ENCODE peak calls at places on chromosome 22, in eight cellular contexts. L is ovary, B is K562, Q is right lobe of liver, X is transverse colon, A is IMR-90, U is breast epithelium, I is sigmoid colon. G is an unnamed sample. For H3K4me1, the result is how much of the 10 kb centered on the place peaks cover.

GRCh38 chr22:19621372-19622060 is 92.8 kb upstream of the SEPTIN5 start:
- DNase-seq in Q (no peak), L (no peak), X (no peak), I (no peak), A (no peak), U (peak), B (no peak), G (no peak)

GRCh38 chr22:44729391-44730012 is 22.9 kb upstream of the ARHGAP8 start:
- DNase-seq in I (peak), U (no peak), A (peak), X (no peak), L (peak), Q (peak), B (no peak), G (no peak)

GRCh38 chr22:19941365-19942070 is at the start of the genes COMT and TXNRD2:
- DNase-seq in U (peak), Q (peak), X (peak), I (peak), L (peak), A (peak), B (peak), G (no peak)

GRCh38 chr22:28395920-28396447 is 283.7 kb downstream of the TTC28 start:
- DNase-seq in B (peak), U (no peak), A (peak), Q (no peak), I (no peak), X (no peak), L (no peak), G (no peak)

GRCh38 chr22:25626146-25626992 is 61.9 kb downstream of the GRK3 start:
- DNase-seq in U (no peak), B (no peak), Q (no peak), I (no peak), A (no peak), L (no peak), X (no peak), G (peak)

GRCh38 chr22:19109198-19110063 is 12.8 kb downstream of the DGCR2 start:
- DNase-seq in A (peak), Q (no peak), U (peak), L (no peak), I (no peak), B (peak), X (peak), G (no peak)

GRCh38 chr22:41300661-41301060 is 664 bp upstream of the ZC3H7B start:
- DNase-seq in B (no peak), A (no peak), I (no peak), X (no peak), L (no peak), Q (no peak), U (no peak), G (no peak)

GRCh38 chr22:40187389-40187788 is 9.7 kb downstream of the TNRC6B start:
- DNase-seq in U (no peak), L (no peak), B (peak), Q (no peak), I (no peak), A (no peak), X (no peak), G (no peak)

GRCh38 chr22:25210831-25211230 is 8.6 kb upstream of the CRYBB2 start:
- DNase-seq in X (no peak), U (no peak), L (no peak), Q (no peak), B (no peak), A (no peak), I (no peak), G (no peak)

DNA sequence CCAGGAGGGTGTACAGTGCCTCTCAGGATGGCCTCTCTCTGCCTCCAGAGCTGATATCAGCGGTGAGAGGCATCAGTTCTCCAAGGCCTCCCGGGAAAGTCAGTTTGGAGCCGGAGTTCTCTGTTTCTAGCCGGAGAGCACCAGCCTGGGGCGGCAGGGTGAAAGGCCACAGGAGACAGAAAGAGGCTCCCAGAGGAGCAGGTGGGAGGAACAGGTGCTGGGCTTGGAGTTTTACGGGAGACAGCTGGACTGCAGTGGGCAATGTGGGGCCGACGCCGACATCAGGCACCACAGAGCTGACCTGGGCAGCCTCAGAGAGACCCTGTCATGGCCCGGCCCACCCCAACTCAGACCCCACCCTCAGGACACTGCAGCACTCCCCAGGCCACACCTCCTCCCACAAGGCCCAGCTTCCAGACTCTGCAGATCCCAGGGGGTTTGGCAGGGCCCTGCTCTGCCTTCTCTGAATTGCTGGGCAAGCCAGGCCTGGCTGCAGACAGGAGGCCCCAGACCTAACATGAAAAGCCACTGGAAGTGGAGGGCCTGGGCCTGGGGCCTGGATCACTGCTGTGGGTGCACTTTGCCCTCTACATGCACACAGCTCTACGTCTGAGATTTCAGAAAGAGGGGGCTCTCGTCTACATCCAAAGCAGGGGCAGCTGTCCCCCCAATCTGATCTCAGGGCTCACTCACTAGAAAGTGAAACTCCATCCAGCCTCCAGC is 885.6 kb downstream of the BRD1 start:
- DNase-seq in I (peak), B (no peak), Q (no peak), L (no peak), U (no peak), A (no peak), X (peak), G (peak)
- H3K4me1 ChIP-seq in I (under half), B (under half), Q (under half), L (under half), U (under half), A (under half), X (under half), G (under half)

DNA sequence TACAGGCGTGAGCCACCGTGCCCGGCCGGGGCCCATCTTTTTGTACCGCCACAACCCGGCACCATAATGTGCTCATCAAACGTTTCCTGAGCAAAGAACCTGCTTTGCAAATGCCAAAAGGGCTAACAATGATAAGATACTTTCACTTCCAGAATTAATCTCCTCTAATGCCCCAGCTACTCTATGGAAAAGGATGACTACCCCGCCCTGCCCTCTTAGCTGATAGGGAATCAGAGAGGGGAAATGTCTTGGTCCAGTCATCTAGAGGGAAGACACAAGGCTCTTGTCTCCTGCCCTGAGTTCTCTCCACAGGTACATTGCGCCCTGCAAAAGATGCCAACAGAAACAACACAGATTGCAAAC is 594 bp downstream of the TTLL1 start:
- DNase-seq in U (no peak), A (no peak), L (no peak), X (no peak), Q (no peak), B (no peak), I (no peak), G (no peak)
- H3K4me3 ChIP-seq in U (peak), A (peak), L (peak), X (peak), Q (peak), B (peak), I (peak), G (peak)

DNA sequence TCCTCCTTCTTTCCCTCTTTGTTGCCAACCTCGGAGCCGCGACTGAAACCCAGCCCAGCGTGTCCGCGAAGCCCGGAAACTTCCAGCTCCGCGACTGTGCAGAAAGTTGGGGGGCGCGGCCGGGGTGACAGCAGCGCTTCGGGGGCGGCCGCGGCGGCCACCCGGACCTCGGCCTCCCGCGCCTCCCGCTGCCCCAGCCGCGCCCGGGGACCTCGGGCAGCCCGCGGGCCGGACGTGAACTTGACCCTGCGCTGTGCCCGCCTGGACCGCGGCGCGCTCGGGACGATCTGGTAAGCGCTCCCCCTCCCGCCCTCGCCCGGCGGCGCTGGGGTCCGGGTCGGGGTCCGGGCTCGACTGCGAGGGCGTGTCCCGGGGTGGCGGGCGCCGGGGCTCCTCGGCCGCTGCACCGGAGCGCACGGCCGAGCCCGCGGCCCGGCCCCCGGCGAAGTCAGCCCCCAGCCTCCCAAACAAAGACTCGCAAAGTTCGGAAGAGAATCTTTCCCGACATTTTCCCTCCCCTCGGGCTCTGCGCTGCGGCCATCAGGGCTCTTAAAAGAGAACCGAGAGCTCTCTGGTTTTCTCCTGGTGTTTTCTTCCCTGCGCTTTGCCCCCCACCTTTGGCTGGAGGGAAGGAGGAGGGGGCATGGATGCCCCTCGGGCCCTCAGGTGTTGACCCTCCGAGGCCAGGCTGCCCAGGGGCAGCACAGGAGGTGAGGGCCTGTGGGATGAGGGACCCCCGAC is 67.9 kb upstream of the WNT7B start:
- DNase-seq in X (peak), A (no peak), I (peak), L (peak), B (no peak), U (no peak), Q (peak), G (no peak)
- TF ChIP-seq POLR2A in X (no peak), A (no peak), I (no peak), L (no peak), B (no peak), U (no peak), Q (peak), G (no peak)

GRCh38 chr22:23179381-23180294 is 671 bp upstream of the BCR start:
- DNase-seq in I (peak), Q (peak), U (no peak), B (peak), A (no peak), L (peak), X (peak), G (no peak)

GRCh38 chr22:23182289-23183106 is 2.2 kb downstream of the BCR start:
- DNase-seq in I (no peak), B (peak), U (no peak), A (peak), Q (no peak), X (no peak), L (no peak), G (no peak)

GRCh38 chr22:23180301-23180892 is at the start of gene BCR:
- DNase-seq in B (peak), A (peak), X (peak), I (peak), L (peak), Q (peak), U (no peak), G (no peak)

GRCh38 chr22:23181763-23182288 is 1.5 kb downstream of the BCR start:
- DNase-seq in I (no peak), A (no peak), X (no peak), Q (no peak), L (no peak), B (peak), U (no peak), G (no peak)

DNA sequence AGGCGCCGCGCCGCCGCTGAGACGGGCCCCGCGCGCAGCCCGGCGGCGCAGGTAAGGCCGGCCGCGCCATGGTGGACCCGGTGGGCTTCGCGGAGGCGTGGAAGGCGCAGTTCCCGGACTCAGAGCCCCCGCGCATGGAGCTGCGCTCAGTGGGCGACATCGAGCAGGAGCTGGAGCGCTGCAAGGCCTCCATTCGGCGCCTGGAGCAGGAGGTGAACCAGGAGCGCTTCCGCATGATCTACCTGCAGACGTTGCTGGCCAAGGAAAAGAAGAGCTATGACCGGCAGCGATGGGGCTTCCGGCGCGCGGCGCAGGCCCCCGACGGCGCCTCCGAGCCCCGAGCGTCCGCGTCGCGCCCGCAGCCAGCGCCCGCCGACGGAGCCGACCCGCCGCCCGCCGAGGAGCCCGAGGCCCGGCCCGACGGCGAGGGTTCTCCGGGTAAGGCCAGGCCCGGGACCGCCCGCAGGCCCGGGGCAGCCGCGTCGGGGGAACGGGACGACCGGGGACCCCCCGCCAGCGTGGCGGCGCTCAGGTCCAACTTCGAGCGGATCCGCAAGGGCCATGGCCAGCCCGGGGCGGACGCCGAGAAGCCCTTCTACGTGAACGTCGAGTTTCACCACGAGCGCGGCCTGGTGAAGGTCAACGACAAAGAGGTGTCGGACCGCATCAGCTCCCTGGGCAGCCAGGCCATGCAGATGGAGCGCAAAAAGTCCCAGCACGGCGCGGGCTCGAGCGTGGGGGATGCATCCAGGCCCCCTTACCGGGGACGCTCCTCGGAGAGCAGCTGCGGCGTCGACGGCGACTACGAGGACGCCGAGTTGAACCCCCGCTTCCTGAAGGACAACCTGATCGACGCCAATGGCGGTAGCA is 819 bp downstream of the BCR start:
- DNase-seq in Q (peak), U (no peak), L (peak), A (no peak), I (no peak), B (peak), X (peak), G (no peak)
- H3K4me1 ChIP-seq in Q (under half), U (under half), L (under half), A (under half), I (under half), B (half or more), X (half or more), G (half or more)

GRCh38 chr22:38314992-38315800 is 2.0 kb downstream of the CSNK1E start:
- DNase-seq in I (no peak), A (peak), B (no peak), U (no peak), L (peak), Q (no peak), X (peak), G (no peak)
- H3K4me3 ChIP-seq in I (peak), A (peak), B (peak), U (peak), L (peak), Q (peak), X (peak), G (peak)

GRCh38 chr22:50486561-50487289 is at the start of gene MIOX:
- DNase-seq in X (no peak), A (no peak), L (no peak), Q (no peak), B (peak), I (no peak), U (no peak), G (no peak)
- TF ChIP-seq POLR2A in X (no peak), A (no peak), L (no peak), Q (no peak), B (no peak), I (no peak), U (no peak), G (no peak)

DNA sequence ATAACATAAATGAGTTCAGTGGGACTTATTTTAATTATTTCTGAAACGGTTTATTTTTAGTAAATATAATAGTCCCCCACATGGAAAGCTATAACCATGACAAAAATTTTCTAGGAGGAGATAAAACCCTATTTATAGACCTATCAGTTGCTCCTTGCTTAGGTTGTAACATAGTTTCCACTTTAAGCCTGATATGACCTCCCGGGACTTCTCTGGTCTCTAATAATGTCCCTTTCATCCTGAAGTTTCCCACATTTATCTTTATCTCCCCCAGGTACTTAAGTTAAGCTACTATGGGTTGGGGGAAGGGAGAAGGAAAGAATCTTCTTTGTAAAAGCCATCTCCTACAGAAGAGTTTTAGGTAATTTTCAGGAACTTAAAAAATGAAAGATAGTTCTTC is 117.7 kb downstream of the RBFOX2 start:
- DNase-seq in Q (no peak), I (no peak), L (no peak), A (no peak), B (no peak), U (no peak), X (no peak), G (no peak)
- H3K4me1 ChIP-seq in Q (under half), I (under half), L (under half), A (under half), B (under half), U (under half), X (under half), G (half or more)

GRCh38 chr22:32804823-32805585 is 3.5 kb downstream of the TIMP3 start:
- DNase-seq in Q (no peak), A (no peak), U (no peak), L (no peak), I (no peak), X (no peak), B (no peak), G (no peak)

GRCh38 chr22:32803020-32803758 is 1.7 kb downstream of the TIMP3 start:
- DNase-seq in X (no peak), Q (peak), L (peak), U (no peak), I (peak), B (no peak), A (peak), G (no peak)

GRCh38 chr22:32802291-32802826 is 854 bp downstream of the TIMP3 start:
- DNase-seq in B (no peak), X (no peak), A (no peak), Q (no peak), U (no peak), I (no peak), L (no peak), G (no peak)

GRCh38 chr22:32805586-32805881 is 4.0 kb downstream of the TIMP3 start:
- DNase-seq in I (no peak), X (no peak), L (no peak), U (no peak), Q (no peak), A (no peak), B (no peak), G (no peak)

DNA sequence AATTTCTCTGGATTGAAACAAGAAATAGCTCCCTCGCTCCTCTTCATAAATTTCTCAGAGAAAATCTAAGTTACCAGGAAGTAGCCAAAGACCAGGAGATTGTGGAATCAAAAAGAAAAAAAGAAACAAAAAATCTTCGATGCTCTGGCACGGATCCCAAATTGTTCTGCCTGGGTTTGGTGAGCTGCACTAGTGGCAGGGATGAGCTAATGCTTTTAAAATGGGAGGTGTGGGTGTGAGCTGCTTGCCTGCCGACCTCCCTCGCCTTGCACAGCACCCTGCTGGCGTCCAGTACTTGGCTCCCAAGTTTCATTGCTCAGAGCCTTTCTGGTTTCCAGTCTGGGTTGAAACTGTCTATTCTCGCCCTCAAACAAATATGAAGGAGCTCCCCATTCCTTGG is 2.5 kb downstream of the TIMP3 start:
- DNase-seq in A (peak), X (no peak), B (no peak), Q (no peak), U (no peak), I (no peak), L (no peak), G (no peak)
- H3K4me3 ChIP-seq in A (peak), X (peak), B (no peak), Q (peak), U (peak), I (peak), L (peak), G (peak)

DNA sequence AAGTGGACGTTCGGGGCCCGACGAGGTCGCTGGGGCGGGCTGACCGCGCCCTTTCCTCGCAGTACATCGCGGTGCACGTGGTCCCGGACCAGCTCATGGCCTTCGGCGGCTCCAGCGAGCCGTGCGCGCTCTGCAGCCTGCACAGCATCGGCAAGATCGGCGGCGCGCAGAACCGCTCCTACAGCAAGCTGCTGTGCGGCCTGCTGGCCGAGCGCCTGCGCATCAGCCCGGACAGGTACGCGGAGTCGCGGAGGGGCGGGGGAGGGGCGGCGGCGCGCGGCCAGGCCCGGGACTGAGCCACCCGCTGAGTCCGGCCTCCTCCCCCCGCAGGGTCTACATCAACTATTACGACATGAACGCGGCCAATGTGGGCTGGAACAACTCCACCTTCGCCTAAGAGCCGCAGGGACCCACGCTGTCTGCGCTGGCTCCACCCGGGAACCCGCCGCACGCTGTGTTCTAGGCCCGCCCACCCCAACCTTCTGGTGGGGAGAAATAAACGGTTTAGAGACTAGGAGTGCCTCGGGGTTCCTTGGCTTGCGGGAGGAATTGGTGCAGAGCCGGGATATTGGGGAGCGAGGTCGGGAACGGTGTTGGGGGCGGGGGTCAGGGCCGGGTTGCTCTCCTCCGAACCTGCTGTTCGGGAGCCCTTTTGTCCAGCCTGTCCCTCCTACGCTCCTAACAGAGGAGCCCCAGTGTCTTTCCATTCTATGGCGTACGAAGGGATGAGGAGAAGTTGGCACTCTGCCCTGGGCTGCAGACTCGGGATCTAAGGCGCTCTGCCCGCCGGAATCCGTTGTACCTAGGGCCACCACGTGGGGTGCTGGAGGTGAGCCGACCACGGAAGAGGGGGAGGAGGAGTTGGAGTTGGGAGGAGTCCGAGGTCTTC is 771 bp downstream of the MIF start:
- DNase-seq in B (peak), U (peak), A (peak), I (peak), Q (peak), L (peak), X (peak), G (no peak)
- TF ChIP-seq POLR2A in B (peak), U (no peak), A (no peak), I (no peak), Q (no peak), L (peak), X (no peak), G (no peak)